ENCODE peak calls at places on chromosomes 1 and 21, in seven cellular contexts. A, U, K, H, I, E and T are unnamed samples.

GRCh38 chr1:162091681-162092524 is 22.4 kb downstream of the NOS1AP start:
- DNase-seq in A (no peak), U (no peak), K (peak), H (no peak), I (no peak), E (no peak), T (no peak)

GRCh38 chr1:203075249-203076030 is 10.4 kb downstream of the MYOG start:
- DNase-seq in A (no peak), U (no peak), K (no peak), H (no peak), I (no peak), E (no peak), T (no peak)

GRCh38 chr1:155650231-155650757 is 38.3 kb downstream of the YY1AP1 start:
- DNase-seq in A (no peak), U (no peak), K (no peak), H (no peak), I (no peak), E (no peak), T (no peak)

GRCh38 chr1:41698916-41699860 is 214.7 kb upstream of the EDN2 start:
- DNase-seq in A (no peak), U (no peak), K (no peak), H (no peak), I (no peak), E (no peak), T (no peak)

GRCh38 chr21:8992731-8993174 is 1528.6 kb upstream of the TPTE start:
- DNase-seq in A (no peak), U (no peak), K (peak), H (no peak), I (no peak), E (no peak), T (no peak)

GRCh38 chr1:167983797-167984196 is 46.9 kb upstream of the MPC2 start:
- DNase-seq in A (no peak), U (no peak), K (no peak), H (no peak), I (no peak), E (no peak), T (no peak)

GRCh38 chr1:191350938-191351337 is 807.3 kb upstream of the RGS18 start:
- DNase-seq in A (no peak), U (no peak), K (no peak), H (no peak), I (no peak), E (no peak), T (no peak)

GRCh38 chr21:37437376-37438080 is 71.0 kb downstream of the DYRK1A start:
- DNase-seq in A (no peak), U (no peak), K (no peak), H (no peak), I (no peak), E (no peak), T (no peak)

GRCh38 chr1:235326719-235327558 is 1.0 kb downstream of the ARID4B start:
- DNase-seq in A (peak), U (peak), K (peak), H (peak), I (no peak), E (peak), T (peak)

GRCh38 chr21:44892536-44893277 is 19.2 kb upstream of the PTTG1IP start:
- DNase-seq in A (peak), U (peak), K (no peak), H (no peak), I (no peak), E (peak), T (no peak)

GRCh38 chr1:175318633-175319032 is 126.1 kb upstream of the KIAA0040 start:
- DNase-seq in A (no peak), U (no peak), K (no peak), H (no peak), I (no peak), E (no peak), T (no peak)

GRCh38 chr1:32900371-32900955 is 726 bp downstream of the TMEM54 start:
- DNase-seq in A (no peak), U (no peak), K (no peak), H (no peak), I (no peak), E (no peak), T (no peak)

GRCh38 chr1:150362721-150363425 is 1.1 kb upstream of the RPRD2 start:
- DNase-seq in A (no peak), U (peak), K (no peak), H (no peak), I (no peak), E (no peak), T (peak)

GRCh38 chr1:217917277-217917887 is 286.2 kb downstream of the SPATA17 start:
- DNase-seq in A (no peak), U (no peak), K (no peak), H (no peak), I (no peak), E (peak), T (no peak)

DNA sequence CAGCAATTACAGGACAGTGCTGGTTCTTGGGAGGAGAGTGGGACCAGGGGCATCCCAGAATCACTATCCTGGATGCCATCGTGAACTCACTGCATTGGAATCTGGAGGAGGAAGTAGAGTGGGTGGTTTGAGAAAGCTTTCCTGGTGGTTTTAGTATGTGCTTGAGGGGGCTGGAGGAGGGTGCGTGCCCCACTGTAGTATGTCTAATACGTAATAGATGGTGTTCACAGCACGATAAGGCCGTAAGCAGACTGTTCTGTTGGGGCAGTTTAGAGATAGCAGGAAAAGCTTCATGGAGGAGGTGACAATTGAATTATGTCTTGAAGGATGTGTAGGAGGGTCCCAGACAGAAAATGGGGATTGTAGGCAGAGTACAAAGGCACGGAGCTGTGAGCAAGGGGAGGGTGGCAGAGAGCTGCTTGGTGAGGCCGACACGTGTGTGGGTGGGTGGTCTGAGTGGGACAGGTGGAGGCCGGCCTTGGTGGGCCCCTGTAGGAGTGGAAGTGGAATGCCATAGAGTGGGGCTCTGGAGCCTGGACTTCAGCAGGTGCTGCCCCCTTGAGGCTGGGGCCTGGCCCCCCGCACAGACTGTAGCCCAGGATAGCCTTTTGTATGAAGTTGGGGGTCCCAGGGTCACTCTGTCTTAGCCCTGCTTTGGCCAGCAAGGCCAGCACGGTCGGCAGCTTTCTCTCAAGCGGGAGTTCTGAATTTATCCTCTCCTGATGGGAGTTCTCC is 37.0 kb downstream of the IL6R start:
- DNase-seq in A (no peak), U (no peak), K (no peak), H (no peak), I (no peak), E (no peak), T (no peak)
- TF ChIP-seq CTCF in A (peak), U (no peak), K (peak), H (peak), I (peak), E (no peak), T (peak)

GRCh38 chr1:10507111-10507879 is 32.5 kb downstream of the PEX14 start:
- DNase-seq in A (peak), U (peak), K (peak), H (peak), I (peak), E (peak), T (peak)
- TF ChIP-seq CTCF in A (peak), U (peak), K (peak), H (peak), I (peak), E (peak), T (peak)

DNA sequence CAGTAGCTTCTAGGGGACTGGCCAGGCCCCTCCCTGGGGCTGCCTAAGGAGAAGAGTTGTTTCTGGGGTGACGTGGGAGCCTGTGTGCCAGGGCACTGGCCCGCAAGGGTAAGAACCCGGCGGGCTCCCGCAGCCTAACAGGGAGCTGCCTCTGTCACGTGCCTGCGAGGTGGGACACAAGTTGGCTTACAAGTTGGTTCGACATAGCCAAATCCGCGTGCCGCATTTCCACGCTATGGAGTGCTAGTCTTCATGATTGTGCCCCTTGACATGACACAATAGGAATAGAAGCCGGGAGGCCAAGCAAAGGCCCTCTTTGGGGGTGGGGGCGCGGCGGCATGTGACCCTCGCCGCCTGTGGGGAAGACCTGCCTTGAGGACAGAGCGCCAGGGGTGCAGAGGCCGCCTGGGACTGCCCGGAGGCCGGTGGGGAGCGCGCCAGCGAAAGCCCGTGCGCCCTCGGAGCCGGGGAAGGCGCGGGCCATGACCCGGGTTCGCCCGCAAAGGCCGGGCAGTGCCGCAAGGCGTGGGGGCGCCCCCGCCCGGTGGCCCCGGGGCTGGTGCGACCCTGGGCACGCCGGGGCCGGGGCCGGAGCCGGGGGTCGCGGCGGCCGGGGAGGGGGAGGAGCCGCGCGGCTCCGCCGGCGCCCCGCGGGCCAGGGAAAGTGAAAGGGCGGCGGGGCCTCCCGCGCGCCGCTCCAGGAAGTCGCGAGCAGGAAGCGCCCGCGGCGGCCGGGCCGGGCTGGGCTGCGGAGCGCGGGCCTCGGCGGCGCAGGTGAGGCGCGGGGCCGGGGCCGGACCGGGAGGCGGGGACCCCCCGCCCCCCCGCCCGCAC is at the start of gene SLC37A1:
- DNase-seq in A (peak), U (no peak), K (no peak), H (peak), I (no peak), E (peak), T (no peak)
- TF ChIP-seq CTCF in A (peak), U (no peak), K (no peak), H (no peak), I (no peak), E (no peak), T (no peak)

GRCh38 chr21:31108969-31109368 is 70.7 kb upstream of the KRTAP19-8 start:
- DNase-seq in A (peak), U (no peak), K (no peak), H (no peak), I (no peak), E (no peak), T (no peak)
- TF ChIP-seq CTCF in A (peak), U (no peak), K (peak), H (no peak), I (peak), E (no peak), T (peak)

GRCh38 chr1:12369258-12369657 is 139.4 kb downstream of the VPS13D start:
- DNase-seq in A (no peak), U (no peak), K (peak), H (no peak), I (no peak), E (no peak), T (no peak)

GRCh38 chr1:12372180-12372579 is 142.3 kb downstream of the VPS13D start:
- DNase-seq in A (no peak), U (no peak), K (no peak), H (no peak), I (no peak), E (no peak), T (no peak)

GRCh38 chr1:12370241-12370980 is 140.6 kb downstream of the VPS13D start:
- DNase-seq in A (no peak), U (no peak), K (no peak), H (no peak), I (no peak), E (no peak), T (no peak)

GRCh38 chr1:12371053-12371452 is 141.2 kb downstream of the VPS13D start:
- DNase-seq in A (no peak), U (no peak), K (no peak), H (no peak), I (no peak), E (no peak), T (no peak)

GRCh38 chr1:12368646-12369045 is 138.8 kb downstream of the VPS13D start:
- DNase-seq in A (no peak), U (no peak), K (peak), H (no peak), I (no peak), E (no peak), T (no peak)
- TF ChIP-seq CTCF in A (no peak), U (no peak), K (no peak), H (no peak), I (no peak), E (no peak), T (no peak)

GRCh38 chr1:209590405-209590804 is 6.9 kb downstream of the CAMK1G start:
- DNase-seq in A (no peak), U (no peak), K (peak), H (no peak), I (no peak), E (peak), T (no peak)
- TF ChIP-seq CTCF in A (no peak), U (no peak), K (peak), H (no peak), I (peak), E (peak), T (peak)